ENCODE peak calls at places on chromosome 6, in six cellular contexts. Y, R, W, P, L and G are unnamed samples.
A peak's percentile ranks its signal among the peaks of the same experiment; 100 is the strongest.

GRCh38 chr6:19150307-19150706 is 686.9 kb upstream of the ID4 start:
- DNase-seq in W (no peak), P (no peak), R (no peak), Y (no peak), L (no peak), G (no peak)

GRCh38 chr6:167898673-167899311 is 72.1 kb downstream of the AFDN start:
- DNase-seq in L (peak; percentile 44), W (peak; percentile 17), R (no peak), P (peak; percentile 50), Y (no peak), G (no peak)

GRCh38 chr6:32954983-32955802 is 2.3 kb upstream of the HLA-DMA start:
- DNase-seq in W (no peak), P (peak; percentile 37), R (no peak), Y (peak; percentile 30), L (no peak), G (no peak)

GRCh38 chr6:8526619-8527018 is 91.3 kb upstream of the SLC35B3 start:
- DNase-seq in L (no peak), R (no peak), P (no peak), W (no peak), Y (no peak), G (no peak)

GRCh38 chr6:85405175-85405852 is 44.6 kb upstream of the NT5E start:
- DNase-seq in L (no peak), Y (no peak), P (peak; percentile 86), W (no peak), R (peak; percentile 51), G (no peak)

GRCh38 chr6:52361347-52361944 is 505 bp upstream of the PAQR8 start:
- DNase-seq in P (peak; percentile 32), R (no peak), W (no peak), Y (no peak), L (no peak), G (no peak)

GRCh38 chr6:56798163-56798562 is 155.5 kb upstream of the DST start:
- DNase-seq in W (peak; percentile 72), L (no peak), Y (no peak), R (no peak), P (peak; percentile 82), G (no peak)

GRCh38 chr6:24951831-24952299 is 16.1 kb upstream of the RIPOR2 start:
- DNase-seq in W (no peak), P (no peak), L (no peak), Y (no peak), R (no peak), G (no peak)

GRCh38 chr6:52689857-52690256 is 18.9 kb downstream of the TMEM14A start:
- DNase-seq in Y (no peak), W (no peak), L (no peak), P (no peak), R (no peak), G (no peak)

GRCh38 chr6:88636871-88637270 is 326.5 kb downstream of the RNGTT start:
- DNase-seq in P (no peak), W (no peak), R (no peak), L (no peak), Y (no peak), G (no peak)

GRCh38 chr6:24403501-24403824 is 727 bp downstream of the MRS2 start:
- DNase-seq in W (no peak), Y (no peak), L (no peak), R (no peak), P (no peak), G (no peak)

GRCh38 chr6:128394171-128394570 is 126.2 kb downstream of the PTPRK start:
- DNase-seq in Y (no peak), P (no peak), R (no peak), W (no peak), L (no peak), G (no peak)

GRCh38 chr6:124742971-124743370 is 219.3 kb upstream of the RNF217 start:
- DNase-seq in L (no peak), R (no peak), Y (no peak), P (peak; percentile 52), W (no peak), G (no peak)

GRCh38 chr6:122753688-122754056 is 25.8 kb upstream of the FABP7 start:
- DNase-seq in P (peak; percentile 69), W (no peak), L (no peak), Y (no peak), R (no peak), G (no peak)

GRCh38 chr6:154732824-154733609 is at the start of gene SCAF8:
- DNase-seq in Y (peak; percentile 90), P (peak; percentile 81), W (peak; percentile 32), L (peak; percentile 84), R (peak; percentile 85), G (peak; percentile 84)

GRCh38 chr6:31578461-31579118 is 3.2 kb downstream of the TNF start:
- DNase-seq in R (no peak), W (no peak), P (peak; percentile 50), Y (no peak), L (no peak), G (no peak)

GRCh38 chr6:28282923-28283322 is 1.6 kb downstream of the PGBD1 start:
- DNase-seq in W (no peak), P (peak; percentile 7), L (no peak), R (no peak), Y (no peak), G (no peak)